ENCODE peak calls at places on chromosomes 11 and 22, in four cellular contexts. One of them, this sample, is unnamed.

GRCh38 chr11:71251761-71252433 is 480 bp downstream of the SHANK2 start:
- DNase-seq in GM10248: peak; percentile 48
- DNase-seq in Daoy: peak; percentile 28
- DNase-seq in CD4-positive, alpha-beta T cell: no peak
- DNase-seq in this sample: no peak

GRCh38 chr11:78101073-78101472 is 21.4 kb upstream of the NDUFC2 start:
- DNase-seq in GM10248: no peak
- DNase-seq in Daoy: no peak
- DNase-seq in CD4-positive, alpha-beta T cell: no peak
- DNase-seq in this sample: no peak

GRCh38 chr11:112290462-112290894 is 29.8 kb upstream of the PLET1 start:
- DNase-seq in GM10248: no peak
- DNase-seq in Daoy: no peak
- DNase-seq in CD4-positive, alpha-beta T cell: no peak
- DNase-seq in this sample: no peak

GRCh38 chr11:33317662-33318061 is 60.5 kb downstream of the HIPK3 start:
- DNase-seq in GM10248: no peak
- DNase-seq in Daoy: no peak
- DNase-seq in CD4-positive, alpha-beta T cell: no peak
- DNase-seq in this sample: no peak

GRCh38 chr11:3841426-3842304 is 906 bp upstream of the RHOG start:
- DNase-seq in GM10248: peak; percentile 87
- DNase-seq in Daoy: peak; percentile 87
- DNase-seq in CD4-positive, alpha-beta T cell: peak; percentile 96
- DNase-seq in this sample: peak; percentile 81

GRCh38 chr11:134521452-134522289 is 109.6 kb upstream of the B3GAT1 start:
- DNase-seq in GM10248: no peak
- DNase-seq in Daoy: no peak
- DNase-seq in CD4-positive, alpha-beta T cell: no peak
- DNase-seq in this sample: no peak

GRCh38 chr22:46602025-46602424 is 18.2 kb upstream of the GRAMD4 start:
- DNase-seq in GM10248: no peak
- DNase-seq in Daoy: no peak
- DNase-seq in CD4-positive, alpha-beta T cell: no peak
- DNase-seq in this sample: no peak

GRCh38 chr11:113401718-113402117 is 14.1 kb downstream of the ANKK1 start:
- DNase-seq in GM10248: no peak
- DNase-seq in Daoy: peak; percentile 70
- DNase-seq in CD4-positive, alpha-beta T cell: no peak
- DNase-seq in this sample: peak; percentile 91

GRCh38 chr11:112656772-112657428 is 304.3 kb upstream of the NCAM1 start:
- DNase-seq in GM10248: no peak
- DNase-seq in Daoy: peak; percentile 86
- DNase-seq in CD4-positive, alpha-beta T cell: no peak
- DNase-seq in this sample: peak; percentile 66

GRCh38 chr11:25309818-25310217 is 813.0 kb downstream of the LUZP2 start:
- DNase-seq in GM10248: no peak
- DNase-seq in Daoy: no peak
- DNase-seq in CD4-positive, alpha-beta T cell: no peak
- DNase-seq in this sample: no peak

GRCh38 chr11:18792827-18793226 is 1.2 kb upstream of the PTPN5 start:
- DNase-seq in GM10248: no peak
- DNase-seq in Daoy: no peak
- DNase-seq in CD4-positive, alpha-beta T cell: no peak
- DNase-seq in this sample: no peak

GRCh38 chr11:117300301-117300700 is 9.2 kb downstream of the BACE1-AS start:
- DNase-seq in GM10248: no peak
- DNase-seq in Daoy: no peak
- DNase-seq in CD4-positive, alpha-beta T cell: no peak
- DNase-seq in this sample: peak; percentile 23

GRCh38 chr22:21937041-21937820 is 15.4 kb downstream of the PPM1F start:
- DNase-seq in GM10248: no peak
- DNase-seq in Daoy: no peak
- DNase-seq in CD4-positive, alpha-beta T cell: no peak
- DNase-seq in this sample: no peak

GRCh38 chr22:46758867-46759290 is 3.6 kb upstream of the TBC1D22A start:
- DNase-seq in GM10248: peak; percentile 60
- DNase-seq in Daoy: peak; percentile 56
- DNase-seq in CD4-positive, alpha-beta T cell: no peak
- DNase-seq in this sample: peak; percentile 82

GRCh38 chr11:117371453-117371852 is 43.8 kb downstream of the CEP164 start:
- DNase-seq in GM10248: no peak
- DNase-seq in Daoy: no peak
- DNase-seq in CD4-positive, alpha-beta T cell: no peak
- DNase-seq in this sample: peak; percentile 57

GRCh38 chr11:72239849-72240460 is 4.0 kb downstream of the PHOX2A start:
- DNase-seq in GM10248: no peak
- DNase-seq in Daoy: peak; percentile 48
- DNase-seq in CD4-positive, alpha-beta T cell: no peak
- DNase-seq in this sample: no peak

GRCh38 chr22:20807315-20807752 is 33.4 kb downstream of the SERPIND1 start:
- DNase-seq in GM10248: no peak
- DNase-seq in Daoy: peak; percentile 55
- DNase-seq in CD4-positive, alpha-beta T cell: no peak
- DNase-seq in this sample: peak; percentile 45

GRCh38 chr11:60859616-60860250 is 4.0 kb upstream of the PTGDR2 start:
- DNase-seq in GM10248: no peak
- DNase-seq in Daoy: no peak
- DNase-seq in CD4-positive, alpha-beta T cell: no peak
- DNase-seq in this sample: no peak

GRCh38 chr11:19725379-19726079 is 12.9 kb downstream of the NAV2 start:
- DNase-seq in GM10248: no peak
- DNase-seq in Daoy: no peak
- DNase-seq in CD4-positive, alpha-beta T cell: no peak
- DNase-seq in this sample: no peak

GRCh38 chr11:100687630-100688395 is 725 bp downstream of the ARHGAP42 start:
- DNase-seq in GM10248: peak; percentile 65
- DNase-seq in Daoy: peak; percentile 78
- DNase-seq in CD4-positive, alpha-beta T cell: no peak
- DNase-seq in this sample: peak; percentile 23

GRCh38 chr11:125465254-125465653 is 30.8 kb downstream of the FEZ1 start:
- DNase-seq in GM10248: no peak
- DNase-seq in Daoy: no peak
- DNase-seq in CD4-positive, alpha-beta T cell: no peak
- DNase-seq in this sample: no peak

GRCh38 chr11:64713031-64713780 is 9.8 kb downstream of the NRXN2 start:
- DNase-seq in GM10248: no peak
- DNase-seq in Daoy: no peak
- DNase-seq in CD4-positive, alpha-beta T cell: no peak
- DNase-seq in this sample: no peak

GRCh38 chr11:15609445-15609844 is 494.7 kb downstream of the INSC start:
- DNase-seq in GM10248: no peak
- DNase-seq in Daoy: no peak
- DNase-seq in CD4-positive, alpha-beta T cell: no peak
- DNase-seq in this sample: no peak

GRCh38 chr11:62553839-62554361 is 7.3 kb upstream of the AHNAK start:
- DNase-seq in GM10248: no peak
- DNase-seq in Daoy: peak; percentile 90
- DNase-seq in CD4-positive, alpha-beta T cell: no peak
- DNase-seq in this sample: no peak

GRCh38 chr11:37571248-37571647 is 973.2 kb upstream of the RAG2 start:
- DNase-seq in GM10248: no peak
- DNase-seq in Daoy: no peak
- DNase-seq in CD4-positive, alpha-beta T cell: no peak
- DNase-seq in this sample: no peak

GRCh38 chr22:25545117-25545516 is 19.4 kb upstream of the GRK3 start:
- DNase-seq in GM10248: no peak
- DNase-seq in Daoy: no peak
- DNase-seq in CD4-positive, alpha-beta T cell: no peak
- DNase-seq in this sample: no peak

GRCh38 chr11:125514336-125515101 is 18.5 kb upstream of the FEZ1 start:
- DNase-seq in GM10248: peak; percentile 35
- DNase-seq in Daoy: peak; percentile 80
- DNase-seq in CD4-positive, alpha-beta T cell: peak; percentile 50
- DNase-seq in this sample: no peak

GRCh38 chr11:68146010-68146540 is 24.9 kb upstream of the CHKA start:
- DNase-seq in GM10248: no peak
- DNase-seq in Daoy: peak; percentile 17
- DNase-seq in CD4-positive, alpha-beta T cell: no peak
- DNase-seq in this sample: no peak

GRCh38 chr11:12235549-12235944 is 125.2 kb downstream of the MICAL2 start:
- DNase-seq in GM10248: no peak
- DNase-seq in Daoy: peak; percentile 66
- DNase-seq in CD4-positive, alpha-beta T cell: no peak
- DNase-seq in this sample: no peak

GRCh38 chr11:129917231-129917630 is 21.9 kb upstream of the NFRKB start:
- DNase-seq in GM10248: no peak
- DNase-seq in Daoy: peak; percentile 4
- DNase-seq in CD4-positive, alpha-beta T cell: no peak
- DNase-seq in this sample: no peak

GRCh38 chr11:118437736-118438125 is 1.4 kb downstream of the KMT2A start:
- DNase-seq in GM10248: no peak
- DNase-seq in Daoy: peak; percentile 23
- DNase-seq in CD4-positive, alpha-beta T cell: peak; percentile 11
- DNase-seq in this sample: peak; percentile 43

GRCh38 chr11:3939651-3940190 is 84.3 kb downstream of the STIM1 start:
- DNase-seq in GM10248: no peak
- DNase-seq in Daoy: no peak
- DNase-seq in CD4-positive, alpha-beta T cell: no peak
- DNase-seq in this sample: no peak

GRCh38 chr11:4921796-4922195 is 2.3 kb downstream of the OR51G1 start:
- DNase-seq in GM10248: no peak
- DNase-seq in Daoy: no peak
- DNase-seq in CD4-positive, alpha-beta T cell: no peak
- DNase-seq in this sample: no peak

GRCh38 chr11:19422257-19422656 is 181.5 kb upstream of the E2F8 start:
- DNase-seq in GM10248: no peak
- DNase-seq in Daoy: no peak
- DNase-seq in CD4-positive, alpha-beta T cell: no peak
- DNase-seq in this sample: no peak

GRCh38 chr11:32487270-32487669 is 51.9 kb upstream of the WT1 start:
- DNase-seq in GM10248: no peak
- DNase-seq in Daoy: no peak
- DNase-seq in CD4-positive, alpha-beta T cell: no peak
- DNase-seq in this sample: no peak

GRCh38 chr22:40324468-40325305 is 21.6 kb upstream of the ADSL start:
- DNase-seq in GM10248: no peak
- DNase-seq in Daoy: no peak
- DNase-seq in CD4-positive, alpha-beta T cell: peak; percentile 68
- DNase-seq in this sample: no peak

GRCh38 chr11:19834761-19835160 is 122.1 kb downstream of the NAV2 start:
- DNase-seq in GM10248: no peak
- DNase-seq in Daoy: no peak
- DNase-seq in CD4-positive, alpha-beta T cell: no peak
- DNase-seq in this sample: no peak